ENCODE peak calls at places on chromosomes 16 and 17, in four cellular contexts. W, C, Q and R are unnamed samples.

GRCh38 chr16:28188085-28188916 is 23.5 kb downstream of the XPO6 start:
- DNase-seq in W (no peak), C (no peak), Q (no peak), R (no peak)

GRCh38 chr17:27601069-27601974 is 29.7 kb upstream of the LGALS9 start:
- DNase-seq in W (peak; percentile 90), C (peak; percentile 87), Q (peak; percentile 88), R (peak; percentile 84)

GRCh38 chr17:37182786-37183185 is 193.0 kb upstream of the C17orf78 start:
- DNase-seq in W (no peak), C (no peak), Q (no peak), R (no peak)

GRCh38 chr17:75473246-75473645 is 16.8 kb downstream of the TMEM94 start:
- DNase-seq in W (no peak), C (no peak), Q (no peak), R (no peak)

GRCh38 chr16:10787304-10787703 is 31.3 kb downstream of the TVP23A start:
- DNase-seq in W (no peak), C (no peak), Q (no peak), R (no peak)

GRCh38 chr17:8117980-8118768 is at the start of gene ALOXE3:
- DNase-seq in W (peak; percentile 50), C (peak; percentile 55), Q (peak; percentile 81), R (peak; percentile 43)

GRCh38 chr17:29726721-29727252 is 104.1 kb upstream of the CORO6 start:
- DNase-seq in W (no peak), C (no peak), Q (no peak), R (no peak)

GRCh38 chr17:6241996-6242395 is 171.8 kb downstream of the WSCD1 start:
- DNase-seq in W (no peak), C (no peak), Q (no peak), R (no peak)

GRCh38 chr17:37360632-37361031 is 15.2 kb upstream of the C17orf78 start:
- DNase-seq in W (no peak), C (no peak), Q (no peak), R (no peak)

GRCh38 chr17:61400786-61401279 is 1.2 kb downstream of the TBX2 start:
- DNase-seq in W (no peak), C (no peak), Q (no peak), R (no peak)

GRCh38 chr17:81673561-81674258 is 7.2 kb downstream of the CCDC137 start:
- DNase-seq in W (no peak), C (no peak), Q (no peak), R (no peak)

GRCh38 chr16:71547168-71547567 is 20.9 kb downstream of the CHST4 start:
- DNase-seq in W (no peak), C (no peak), Q (no peak), R (no peak)

GRCh38 chr17:2703181-2703580 is 8.4 kb downstream of the CLUH start:
- DNase-seq in W (peak; percentile 19), C (no peak), Q (peak; percentile 39), R (no peak)

GRCh38 chr17:48002208-48002919 is 31.5 kb downstream of the CDK5RAP3 start:
- DNase-seq in W (no peak), C (no peak), Q (no peak), R (no peak)

GRCh38 chr17:42878123-42878880 is 22.3 kb upstream of the G6PC1 start:
- DNase-seq in W (no peak), C (peak; percentile 60), Q (no peak), R (peak; percentile 49)

GRCh38 chr17:76702941-76703637 is 7.7 kb downstream of the MXRA7 start:
- DNase-seq in W (no peak), C (no peak), Q (no peak), R (no peak)

GRCh38 chr17:31594416-31594815 is 202.9 kb downstream of the RAB11FIP4 start:
- DNase-seq in W (no peak), C (no peak), Q (peak; percentile 4), R (no peak)

GRCh38 chr17:16933317-16934132 is 38.4 kb downstream of the TNFRSF13B start:
- DNase-seq in W (no peak), C (no peak), Q (peak; percentile 52), R (no peak)

GRCh38 chr16:2897110-2897509 is 14.1 kb downstream of the FLYWCH2 start:
- DNase-seq in W (peak; percentile 13), C (no peak), Q (peak; percentile 88), R (no peak)

GRCh38 chr16:54199486-54200160 is 87.0 kb downstream of the IRX3 start:
- DNase-seq in W (no peak), C (no peak), Q (no peak), R (no peak)

GRCh38 chr16:48820379-48820778 is 210.4 kb upstream of the N4BP1 start:
- DNase-seq in W (no peak), C (no peak), Q (no peak), R (no peak)

DNA sequence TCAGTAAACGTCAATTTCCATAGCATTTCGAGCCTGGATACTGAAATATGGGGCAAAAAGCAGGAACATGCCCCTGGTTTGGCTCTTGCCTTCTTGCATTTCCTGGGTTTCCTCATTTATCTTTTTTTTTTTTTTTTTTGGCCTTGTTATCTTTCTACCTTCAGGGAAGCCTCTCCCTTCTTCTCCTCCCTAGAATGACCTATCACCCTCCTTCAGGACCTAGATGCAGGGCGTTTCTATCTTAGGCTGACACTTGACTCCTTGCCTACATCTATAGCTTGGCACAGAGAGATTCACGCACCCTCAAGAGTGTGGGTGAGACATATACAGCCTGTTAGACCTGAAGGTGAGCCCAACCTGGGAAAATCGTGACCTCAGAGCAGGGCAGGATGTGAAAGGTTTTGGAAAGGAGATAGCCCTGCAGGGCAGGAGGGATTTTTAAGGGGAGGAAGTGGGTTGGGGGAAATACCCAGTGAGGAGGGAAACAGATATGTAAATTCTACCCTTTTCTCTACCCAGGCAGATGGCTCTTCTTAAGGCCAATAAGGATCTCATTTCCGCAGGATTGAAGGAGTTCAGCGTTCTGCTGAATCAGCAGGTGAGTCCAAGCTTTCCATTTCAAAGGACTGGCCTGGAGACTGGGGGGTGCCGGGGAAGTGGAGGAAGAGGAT is at the start of gene AHSP:
- DNase-seq in W (no peak), C (no peak), Q (no peak), R (no peak)
- TF ChIP-seq POLR2A in W (no peak), C (no peak), Q (no peak), R (no peak)

GRCh38 chr17:82881292-82881823 is 41.5 kb upstream of the ZNF750 start:
- DNase-seq in W (no peak), C (no peak), Q (no peak), R (no peak)
- H3K4me3 ChIP-seq in W (no peak overlapping the region), C (no peak overlapping the region), Q (no peak overlapping the region), R (no peak overlapping the region)

DNA sequence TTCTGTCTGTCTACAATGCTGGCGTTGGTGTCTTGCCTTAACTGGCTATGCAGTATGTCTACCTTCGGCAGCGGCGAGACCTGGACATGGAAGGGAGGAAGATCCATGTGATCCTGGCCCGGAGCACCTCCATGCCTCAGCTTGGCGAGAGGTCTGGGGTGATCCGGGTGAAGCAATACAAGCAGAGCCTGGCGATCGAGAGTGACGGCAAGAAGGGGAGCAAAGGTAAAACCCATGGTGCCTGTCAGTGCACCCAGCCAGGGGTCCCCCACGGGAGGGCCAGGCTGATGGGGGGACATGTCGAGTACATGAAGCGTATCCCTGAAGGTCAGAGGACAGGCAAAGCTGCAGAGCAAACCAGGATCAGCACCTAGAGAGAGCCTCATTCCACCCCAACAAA is 22.8 kb downstream of the PCTP start:
- DNase-seq in W (no peak), C (no peak), Q (no peak), R (no peak)
- TF ChIP-seq CTCF in W (no peak), C (no peak), Q (no peak), R (no peak)

GRCh38 chr16:9124444-9124843 is 33.0 kb downstream of the HAPSTR1 start:
- DNase-seq in W (no peak), C (no peak), Q (peak; percentile 63), R (no peak)

GRCh38 chr16:9123401-9123800 is 32.0 kb downstream of the HAPSTR1 start:
- DNase-seq in W (no peak), C (no peak), Q (peak; percentile 68), R (no peak)

GRCh38 chr16:9124908-9125584 is 33.6 kb downstream of the HAPSTR1 start:
- DNase-seq in W (no peak), C (no peak), Q (no peak), R (no peak)

GRCh38 chr16:9122969-9123368 is 31.5 kb downstream of the HAPSTR1 start:
- DNase-seq in W (no peak), C (no peak), Q (no peak), R (no peak)

GRCh38 chr16:9123871-9124270 is 32.4 kb downstream of the HAPSTR1 start:
- DNase-seq in W (no peak), C (peak; percentile 90), Q (peak; percentile 93), R (peak; percentile 25)
- TF ChIP-seq POLR2A in W (no peak), C (peak; percentile 77), Q (no peak), R (no peak)

DNA sequence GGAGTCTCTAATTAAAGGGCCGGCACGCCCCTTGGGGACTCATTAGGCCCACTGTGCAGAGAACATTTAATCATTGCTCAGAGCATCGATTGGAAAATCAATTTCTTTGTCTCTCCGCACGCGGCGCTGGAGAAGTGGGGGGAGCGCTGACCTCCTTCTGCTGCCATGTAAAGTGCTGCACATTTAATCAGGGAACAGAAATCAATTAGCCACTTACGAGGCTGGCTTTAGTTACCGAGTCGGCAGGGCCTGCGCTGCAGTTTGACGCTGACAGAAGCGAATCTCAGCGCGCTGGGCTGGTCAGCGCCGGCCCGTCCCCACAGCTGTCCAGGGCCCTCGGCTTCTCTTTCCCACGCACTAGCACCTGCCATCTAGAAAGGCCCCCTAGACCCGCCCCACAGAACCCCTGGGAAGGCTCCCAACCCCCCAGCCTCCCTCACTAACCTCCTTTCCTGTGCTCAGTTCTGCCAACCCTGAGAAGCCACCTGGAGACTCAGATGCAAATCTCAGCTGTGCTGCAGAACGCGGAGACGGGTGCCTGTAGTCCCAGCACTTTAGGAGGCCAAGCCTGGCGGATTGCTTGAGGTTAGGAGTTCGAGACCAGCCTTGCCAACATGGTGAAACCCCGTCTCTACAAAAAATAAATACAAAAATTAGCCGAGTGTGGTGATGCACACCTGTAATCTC is 20.3 kb upstream of the C1QL1 start:
- DNase-seq in W (no peak), C (no peak), Q (no peak), R (no peak)
- H3K4me3 ChIP-seq in W (no peak overlapping the region), C (no peak overlapping the region), Q (no peak overlapping the region), R (no peak overlapping the region)

DNA sequence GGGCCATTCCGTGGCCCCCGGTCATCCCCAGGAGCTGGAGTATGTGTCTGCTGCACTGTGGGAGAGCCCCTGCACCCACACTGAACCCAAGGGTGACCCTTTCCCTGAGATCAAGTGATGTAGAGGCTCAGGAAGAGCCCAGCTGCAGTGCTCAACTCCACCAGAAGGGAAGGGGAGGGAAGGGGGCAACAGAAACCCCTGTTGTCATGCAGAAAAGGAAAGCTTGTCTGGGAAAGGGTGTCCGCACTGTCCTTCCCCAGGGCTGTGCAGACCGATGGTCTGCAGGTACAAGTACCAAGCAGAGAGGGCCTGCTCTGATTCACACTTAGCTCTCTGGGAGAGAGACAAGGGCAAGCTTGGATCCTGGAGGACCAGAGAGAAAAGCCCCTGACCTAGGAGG is 45.7 kb upstream of the TOB1 start:
- DNase-seq in W (no peak), C (no peak), Q (no peak), R (no peak)
- TF ChIP-seq CTCF in W (no peak), C (no peak), Q (no peak), R (no peak)